ENCODE peak calls at places on chromosomes 12 and 14, in five cellular contexts. B is endothelial cell of umbilical vein, F is A549, D is right lobe of liver, A is upper lobe of left lung. M is an unnamed sample.

GRCh38 chr12:132918680-132919079 is 31.3 kb upstream of the CHFR start:
- DNase-seq in A (no peak), B (no peak), D (no peak), F (no peak), M (no peak)

GRCh38 chr14:60188696-60189095 is 23.5 kb upstream of the DHRS7 start:
- DNase-seq in D (no peak), F (no peak), A (no peak), B (no peak), M (no peak)

GRCh38 chr12:6613776-6614512 is 6.8 kb upstream of the CHD4 start:
- DNase-seq in D (peak), A (peak), F (peak), B (peak), M (no peak)

GRCh38 chr12:28535216-28535615 is 345.0 kb downstream of the CCDC91 start:
- DNase-seq in F (no peak), B (peak), D (no peak), A (no peak), M (no peak)

GRCh38 chr14:104747876-104748275 is 5.1 kb upstream of the SIVA1 start:
- DNase-seq in B (no peak), F (no peak), D (no peak), A (no peak), M (no peak)

GRCh38 chr12:82968644-82969339 is 282.1 kb downstream of the TMTC2 start:
- DNase-seq in A (no peak), B (no peak), D (no peak), F (no peak), M (no peak)

GRCh38 chr12:45349911-45350310 is 134.0 kb downstream of the ANO6 start:
- DNase-seq in D (no peak), A (no peak), F (no peak), B (peak), M (no peak)

GRCh38 chr14:100620437-100621100 is 33.4 kb upstream of the BEGAIN start:
- DNase-seq in A (no peak), B (no peak), F (no peak), D (peak), M (no peak)

GRCh38 chr14:102875652-102876051 is 46.8 kb upstream of the AMN start:
- DNase-seq in B (peak), D (no peak), F (no peak), A (no peak), M (no peak)

GRCh38 chr12:93176166-93176565 is 201.6 kb upstream of the NUDT4 start:
- DNase-seq in F (no peak), D (no peak), B (peak), A (no peak), M (no peak)

GRCh38 chr14:77598366-77599050 is 17.9 kb downstream of the SPTLC2 start:
- DNase-seq in F (no peak), B (no peak), A (no peak), D (no peak), M (no peak)

GRCh38 chr12:116381744-116382455 is 104.4 kb upstream of the MED13L start:
- DNase-seq in A (no peak), D (peak), F (peak), B (peak), M (no peak)

GRCh38 chr12:9651265-9651729 is 18.2 kb upstream of the CLEC2D start:
- DNase-seq in B (no peak), A (no peak), D (no peak), F (no peak), M (no peak)

GRCh38 chr12:12839886-12840285 is 26.7 kb downstream of the DDX47 start:
- DNase-seq in B (peak), F (peak), A (peak), D (no peak), M (no peak)

GRCh38 chr14:99725774-99726537 is 41.9 kb downstream of the CYP46A1 start:
- DNase-seq in A (peak), B (no peak), D (no peak), F (no peak), M (no peak)

GRCh38 chr14:49954171-49954631 is 61.3 kb downstream of the ARF6 start:
- DNase-seq in F (peak), D (no peak), B (no peak), A (peak), M (no peak)

GRCh38 chr12:45893240-45893639 is 97.1 kb downstream of the SCAF11 start:
- DNase-seq in A (no peak), D (no peak), F (peak), B (no peak), M (no peak)

GRCh38 chr12:66724616-66725015 is 45.7 kb upstream of the GRIP1 start:
- DNase-seq in F (no peak), A (no peak), D (no peak), B (no peak), M (no peak)

GRCh38 chr14:92613008-92613658 is 99.6 kb downstream of the RIN3 start:
- DNase-seq in F (peak), A (peak), D (no peak), B (no peak), M (no peak)

GRCh38 chr12:88339254-88339949 is 197.3 kb downstream of the TMTC3 start:
- DNase-seq in B (no peak), F (no peak), A (no peak), D (no peak), M (no peak)

GRCh38 chr12:9948606-9949286 is 16.6 kb upstream of the CLEC2A start:
- DNase-seq in A (no peak), F (no peak), B (no peak), D (no peak), M (no peak)

GRCh38 chr14:75257241-75257640 is 21.4 kb upstream of the FOS start:
- DNase-seq in D (no peak), A (no peak), B (peak), F (no peak), M (no peak)

GRCh38 chr12:27635349-27635972 is 60.8 kb upstream of the REP15 start:
- DNase-seq in B (peak), A (no peak), F (peak), D (no peak), M (no peak)

DNA sequence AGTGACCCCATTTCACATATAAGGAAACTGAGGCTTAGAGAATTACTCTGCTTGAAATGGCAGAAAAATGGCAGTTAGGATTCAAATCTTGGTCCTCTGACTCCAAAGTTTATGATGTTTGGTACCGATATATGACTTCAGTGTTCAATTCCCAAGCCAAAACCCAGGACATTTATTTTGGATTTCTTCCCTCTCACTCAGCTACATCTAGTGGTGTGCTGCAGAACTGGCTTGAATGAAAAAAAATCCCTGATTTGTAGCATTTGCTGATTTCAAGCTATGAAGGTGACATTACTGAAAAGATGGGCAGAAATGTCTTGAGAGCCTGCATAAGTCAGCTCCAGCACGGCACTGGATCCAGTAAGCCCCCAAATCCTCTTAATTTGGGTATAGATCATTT is 106.4 kb downstream of the EFCAB11 start:
- DNase-seq in D (no peak), A (no peak), F (no peak), B (no peak), M (no peak)
- TF ChIP-seq POLR2A in D (no peak), A (no peak), F (no peak), B (no peak), M (no peak)

GRCh38 chr12:102119674-102120563 is at the start of the genes NUP37 and PARPBP:
- DNase-seq in B (peak), F (peak), A (peak), D (peak), M (peak)
- TF ChIP-seq POLR2A in B (peak), F (peak), A (peak), D (peak), M (peak)

DNA sequence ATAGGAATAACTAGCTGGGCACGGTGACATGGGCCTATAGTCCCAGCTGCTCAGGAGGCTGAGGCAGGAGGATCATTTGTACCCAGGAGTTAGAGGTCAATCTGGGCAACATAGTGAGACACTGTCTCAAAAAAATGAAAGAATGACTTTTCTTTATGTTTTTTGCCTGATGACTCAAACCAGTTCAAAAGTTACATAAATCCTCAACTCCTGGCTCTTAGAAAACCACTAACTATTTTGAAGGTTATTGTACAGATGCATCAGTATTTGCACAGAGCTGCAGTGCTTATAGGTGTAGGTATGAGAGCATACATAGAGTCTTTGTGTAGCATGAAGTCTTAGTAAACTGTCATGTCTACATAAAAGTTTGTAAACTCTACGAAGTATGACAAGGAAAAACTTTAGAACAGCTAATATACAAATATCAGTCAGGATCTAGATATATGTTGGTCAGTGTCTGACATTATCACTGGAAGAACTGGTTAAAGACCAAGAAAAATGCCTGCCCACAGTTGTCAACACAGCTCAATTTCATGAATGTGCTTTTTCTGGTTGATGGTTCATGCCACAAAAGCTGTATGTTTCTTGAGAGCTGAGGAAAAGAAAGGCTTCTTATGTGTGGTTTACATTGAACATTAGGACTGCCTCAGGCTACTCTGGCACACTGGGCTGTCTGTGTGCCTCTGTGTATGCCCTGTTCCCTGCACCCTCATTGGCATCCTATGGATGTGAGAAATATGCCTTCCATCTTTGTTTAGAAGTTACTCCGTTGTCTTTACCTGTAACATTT is 219.0 kb upstream of the RGS6 start:
- DNase-seq in A (no peak), B (no peak), F (no peak), D (no peak), M (no peak)
- TF ChIP-seq POLR2A in A (no peak), B (no peak), F (no peak), D (no peak), M (no peak)

DNA sequence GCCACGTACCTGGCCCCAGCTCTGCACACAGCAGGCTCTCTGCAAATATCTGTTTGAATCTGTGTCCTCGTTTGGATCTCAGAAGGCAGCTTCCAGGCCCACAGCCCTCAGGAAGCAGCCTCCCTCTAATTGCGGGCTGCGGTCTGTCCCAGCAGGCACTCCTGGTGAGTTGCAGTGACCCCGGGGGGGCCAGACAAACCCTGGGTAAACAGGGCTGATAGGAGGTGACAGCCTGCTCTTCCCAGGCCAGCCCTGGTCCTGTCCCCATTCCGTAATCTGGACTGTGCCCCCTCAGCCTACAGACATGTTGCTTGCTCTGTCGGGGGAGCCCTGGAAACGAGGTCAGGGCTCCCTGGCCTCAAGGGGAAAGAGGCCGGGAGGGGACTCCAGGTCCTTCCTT is 2.0 kb downstream of the FOXN4 start:
- DNase-seq in A (no peak), D (no peak), B (no peak), F (no peak), M (no peak)
- TF ChIP-seq POLR2A in A (no peak), D (no peak), B (no peak), F (no peak), M (no peak)